ENCODE peak calls at places on chromosomes 16 and 17, in seven cellular contexts. One of them, this sample, is unnamed. For H3K4me1 and H3K9me3, the result is how much of the 10 kb centered on the place peaks cover.

GRCh38 chr17:53193044-53193443 is 629.7 kb upstream of the KIF2B start:
- DNase-seq in A549: no peak
- DNase-seq in transverse colon: no peak
- DNase-seq in sigmoid colon: no peak
- DNase-seq in suprapubic skin: no peak
- DNase-seq in SK-N-SH: no peak
- DNase-seq in K562: no peak
- DNase-seq in this sample: no peak

GRCh38 chr16:48444574-48444973 is 59.4 kb upstream of the SIAH1 start:
- DNase-seq in A549: peak
- DNase-seq in transverse colon: no peak
- DNase-seq in sigmoid colon: peak
- DNase-seq in suprapubic skin: no peak
- DNase-seq in SK-N-SH: no peak
- DNase-seq in K562: no peak
- DNase-seq in this sample: no peak

GRCh38 chr16:65739518-65739917 is 617.7 kb upstream of the CDH11 start:
- DNase-seq in A549: no peak
- DNase-seq in transverse colon: no peak
- DNase-seq in sigmoid colon: no peak
- DNase-seq in suprapubic skin: no peak
- DNase-seq in SK-N-SH: no peak
- DNase-seq in K562: no peak
- DNase-seq in this sample: no peak

GRCh38 chr16:11361751-11362742 is 16.8 kb downstream of the RMI2 start:
- DNase-seq in A549: no peak
- DNase-seq in transverse colon: no peak
- DNase-seq in sigmoid colon: no peak
- DNase-seq in suprapubic skin: no peak
- DNase-seq in SK-N-SH: no peak
- DNase-seq in K562: no peak
- DNase-seq in this sample: no peak

GRCh38 chr17:2517539-2517938 is 5.9 kb upstream of the METTL16 start:
- DNase-seq in A549: no peak
- DNase-seq in transverse colon: no peak
- DNase-seq in sigmoid colon: peak
- DNase-seq in suprapubic skin: peak
- DNase-seq in SK-N-SH: no peak
- DNase-seq in K562: no peak
- DNase-seq in this sample: no peak

GRCh38 chr17:19554393-19554792 is 20.7 kb downstream of the SLC47A1 start:
- DNase-seq in A549: no peak
- DNase-seq in transverse colon: no peak
- DNase-seq in sigmoid colon: no peak
- DNase-seq in suprapubic skin: no peak
- DNase-seq in SK-N-SH: no peak
- DNase-seq in K562: no peak
- DNase-seq in this sample: no peak

GRCh38 chr17:489758-490329 is 137.2 kb upstream of the RPH3AL start:
- DNase-seq in A549: peak
- DNase-seq in transverse colon: peak
- DNase-seq in sigmoid colon: peak
- DNase-seq in suprapubic skin: no peak
- DNase-seq in SK-N-SH: peak
- DNase-seq in K562: no peak
- DNase-seq in this sample: peak

GRCh38 chr17:42842286-42842685 is 2.1 kb upstream of the AOC2 start:
- DNase-seq in A549: no peak
- DNase-seq in transverse colon: no peak
- DNase-seq in sigmoid colon: no peak
- DNase-seq in suprapubic skin: no peak
- DNase-seq in SK-N-SH: no peak
- DNase-seq in K562: no peak
- DNase-seq in this sample: no peak

GRCh38 chr16:24344791-24345190 is 88.7 kb downstream of the CACNG3 start:
- DNase-seq in A549: no peak
- DNase-seq in transverse colon: no peak
- DNase-seq in sigmoid colon: no peak
- DNase-seq in suprapubic skin: no peak
- DNase-seq in SK-N-SH: no peak
- DNase-seq in K562: no peak
- DNase-seq in this sample: no peak

GRCh38 chr17:29241015-29241963 is 5.4 kb upstream of the CRYBA1 start:
- DNase-seq in A549: peak
- DNase-seq in transverse colon: no peak
- DNase-seq in sigmoid colon: no peak
- DNase-seq in suprapubic skin: no peak
- DNase-seq in SK-N-SH: peak
- DNase-seq in K562: no peak
- DNase-seq in this sample: peak

GRCh38 chr16:74748042-74748709 is 26.4 kb downstream of the FA2H start:
- DNase-seq in A549: no peak
- DNase-seq in transverse colon: no peak
- DNase-seq in sigmoid colon: no peak
- DNase-seq in suprapubic skin: no peak
- DNase-seq in SK-N-SH: no peak
- DNase-seq in K562: no peak
- DNase-seq in this sample: no peak

GRCh38 chr17:12983986-12984932 is 33.6 kb downstream of the ELAC2 start:
- DNase-seq in A549: no peak
- DNase-seq in transverse colon: peak
- DNase-seq in sigmoid colon: peak
- DNase-seq in suprapubic skin: no peak
- DNase-seq in SK-N-SH: no peak
- DNase-seq in K562: no peak
- DNase-seq in this sample: no peak

GRCh38 chr17:2853722-2854580 is 57.7 kb downstream of the RAP1GAP2 start:
- DNase-seq in A549: peak
- DNase-seq in transverse colon: peak
- DNase-seq in sigmoid colon: no peak
- DNase-seq in suprapubic skin: peak
- DNase-seq in SK-N-SH: peak
- DNase-seq in K562: no peak
- DNase-seq in this sample: peak

GRCh38 chr17:67241719-67242341 is 3.2 kb downstream of the HELZ start:
- DNase-seq in A549: no peak
- DNase-seq in transverse colon: no peak
- DNase-seq in sigmoid colon: no peak
- DNase-seq in suprapubic skin: no peak
- DNase-seq in SK-N-SH: no peak
- DNase-seq in K562: no peak
- DNase-seq in this sample: no peak

GRCh38 chr17:49994085-49995054 is 654 bp downstream of the DLX3 start:
- DNase-seq in A549: no peak
- DNase-seq in transverse colon: no peak
- DNase-seq in sigmoid colon: no peak
- DNase-seq in suprapubic skin: peak
- DNase-seq in SK-N-SH: peak
- DNase-seq in K562: peak
- DNase-seq in this sample: no peak

GRCh38 chr17:14341866-14342265 is 41.0 kb downstream of the HS3ST3B1 start:
- DNase-seq in A549: no peak
- DNase-seq in transverse colon: no peak
- DNase-seq in sigmoid colon: no peak
- DNase-seq in suprapubic skin: no peak
- DNase-seq in SK-N-SH: no peak
- DNase-seq in K562: no peak
- DNase-seq in this sample: no peak

GRCh38 chr17:12545877-12546513 is 119.7 kb upstream of the MYOCD start:
- DNase-seq in A549: peak
- DNase-seq in transverse colon: peak
- DNase-seq in sigmoid colon: no peak
- DNase-seq in suprapubic skin: no peak
- DNase-seq in SK-N-SH: peak
- DNase-seq in K562: peak
- DNase-seq in this sample: no peak

GRCh38 chr17:6100146-6100545 is 30.0 kb downstream of the WSCD1 start:
- DNase-seq in A549: no peak
- DNase-seq in transverse colon: no peak
- DNase-seq in sigmoid colon: peak
- DNase-seq in suprapubic skin: no peak
- DNase-seq in SK-N-SH: no peak
- DNase-seq in K562: no peak
- DNase-seq in this sample: no peak

GRCh38 chr16:24577167-24577566 is 37.8 kb downstream of the RBBP6 start:
- DNase-seq in A549: no peak
- DNase-seq in transverse colon: no peak
- DNase-seq in sigmoid colon: no peak
- DNase-seq in suprapubic skin: no peak
- DNase-seq in SK-N-SH: no peak
- DNase-seq in K562: no peak
- DNase-seq in this sample: no peak

GRCh38 chr17:58236394-58236793 is 2.0 kb upstream of the LPO start:
- DNase-seq in A549: no peak
- DNase-seq in transverse colon: no peak
- DNase-seq in sigmoid colon: no peak
- DNase-seq in suprapubic skin: no peak
- DNase-seq in SK-N-SH: no peak
- DNase-seq in K562: no peak
- DNase-seq in this sample: no peak

DNA sequence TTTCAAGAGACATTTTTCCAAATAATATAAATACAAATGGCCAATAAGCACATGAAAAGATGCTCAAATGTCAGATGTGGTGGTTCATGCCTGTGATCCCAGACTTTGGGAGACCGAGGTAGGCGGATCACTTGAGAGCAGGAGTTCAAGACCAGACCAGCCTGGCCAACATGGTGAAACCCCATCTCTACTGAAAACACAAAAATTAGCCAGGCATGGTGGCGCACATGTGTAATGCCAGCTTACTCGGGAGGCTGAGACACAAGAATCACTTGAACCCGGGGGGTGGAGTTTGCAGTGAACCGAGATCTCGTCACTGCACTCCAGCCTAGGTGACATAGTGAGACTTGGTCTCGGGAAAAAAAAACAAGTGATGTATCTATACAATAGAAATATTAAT is 2.9 kb upstream of the GALK1 start:
- DNase-seq in A549: no peak
- DNase-seq in transverse colon: no peak
- DNase-seq in sigmoid colon: peak
- DNase-seq in suprapubic skin: peak
- DNase-seq in SK-N-SH: no peak
- DNase-seq in K562: no peak
- DNase-seq in this sample: no peak
- H3K4me1 ChIP-seq in A549: under half
- H3K4me1 ChIP-seq in transverse colon: under half
- H3K4me1 ChIP-seq in sigmoid colon: under half
- H3K4me1 ChIP-seq in suprapubic skin: under half
- H3K4me1 ChIP-seq in SK-N-SH: under half
- H3K4me1 ChIP-seq in K562: under half
- H3K4me1 ChIP-seq in this sample: under half

GRCh38 chr16:51607202-51607756 is 456.2 kb upstream of the SALL1 start:
- DNase-seq in A549: no peak
- DNase-seq in transverse colon: no peak
- DNase-seq in sigmoid colon: no peak
- DNase-seq in suprapubic skin: no peak
- DNase-seq in SK-N-SH: no peak
- DNase-seq in K562: no peak
- DNase-seq in this sample: no peak
- TF ChIP-seq EP300 in A549: no peak
- TF ChIP-seq EP300 in transverse colon: no peak
- TF ChIP-seq EP300 in sigmoid colon: no peak
- TF ChIP-seq EP300 in suprapubic skin: no peak
- TF ChIP-seq EP300 in SK-N-SH: no peak
- TF ChIP-seq EP300 in K562: no peak
- TF ChIP-seq EP300 in this sample: no peak

GRCh38 chr16:3413730-3414379 is 12.8 kb downstream of the ZNF174 start:
- DNase-seq in A549: no peak
- DNase-seq in transverse colon: no peak
- DNase-seq in sigmoid colon: no peak
- DNase-seq in suprapubic skin: no peak
- DNase-seq in SK-N-SH: no peak
- DNase-seq in K562: no peak
- DNase-seq in this sample: peak

GRCh38 chr16:3408561-3409197 is 7.7 kb downstream of the ZNF174 start:
- DNase-seq in A549: no peak
- DNase-seq in transverse colon: no peak
- DNase-seq in sigmoid colon: no peak
- DNase-seq in suprapubic skin: no peak
- DNase-seq in SK-N-SH: no peak
- DNase-seq in K562: no peak
- DNase-seq in this sample: no peak
- H3K9me3 ChIP-seq in A549: half or more
- H3K9me3 ChIP-seq in transverse colon: half or more
- H3K9me3 ChIP-seq in sigmoid colon: half or more
- H3K9me3 ChIP-seq in suprapubic skin: half or more
- H3K9me3 ChIP-seq in SK-N-SH: under half
- H3K9me3 ChIP-seq in K562: under half
- H3K9me3 ChIP-seq in this sample: half or more

GRCh38 chr16:56948234-56948633 is 13.5 kb upstream of the CETP start:
- DNase-seq in A549: no peak
- DNase-seq in transverse colon: no peak
- DNase-seq in sigmoid colon: peak
- DNase-seq in suprapubic skin: no peak
- DNase-seq in SK-N-SH: no peak
- DNase-seq in K562: no peak
- DNase-seq in this sample: no peak

GRCh38 chr16:56944954-56945839 is 13.3 kb downstream of the HERPUD1 start:
- DNase-seq in A549: no peak
- DNase-seq in transverse colon: no peak
- DNase-seq in sigmoid colon: peak
- DNase-seq in suprapubic skin: no peak
- DNase-seq in SK-N-SH: no peak
- DNase-seq in K562: no peak
- DNase-seq in this sample: no peak

GRCh38 chr16:56945847-56946527 is 14.0 kb downstream of the HERPUD1 start:
- DNase-seq in A549: no peak
- DNase-seq in transverse colon: no peak
- DNase-seq in sigmoid colon: peak
- DNase-seq in suprapubic skin: no peak
- DNase-seq in SK-N-SH: no peak
- DNase-seq in K562: no peak
- DNase-seq in this sample: no peak

GRCh38 chr16:56947604-56947995 is 14.2 kb upstream of the CETP start:
- DNase-seq in A549: no peak
- DNase-seq in transverse colon: no peak
- DNase-seq in sigmoid colon: no peak
- DNase-seq in suprapubic skin: no peak
- DNase-seq in SK-N-SH: no peak
- DNase-seq in K562: no peak
- DNase-seq in this sample: no peak

DNA sequence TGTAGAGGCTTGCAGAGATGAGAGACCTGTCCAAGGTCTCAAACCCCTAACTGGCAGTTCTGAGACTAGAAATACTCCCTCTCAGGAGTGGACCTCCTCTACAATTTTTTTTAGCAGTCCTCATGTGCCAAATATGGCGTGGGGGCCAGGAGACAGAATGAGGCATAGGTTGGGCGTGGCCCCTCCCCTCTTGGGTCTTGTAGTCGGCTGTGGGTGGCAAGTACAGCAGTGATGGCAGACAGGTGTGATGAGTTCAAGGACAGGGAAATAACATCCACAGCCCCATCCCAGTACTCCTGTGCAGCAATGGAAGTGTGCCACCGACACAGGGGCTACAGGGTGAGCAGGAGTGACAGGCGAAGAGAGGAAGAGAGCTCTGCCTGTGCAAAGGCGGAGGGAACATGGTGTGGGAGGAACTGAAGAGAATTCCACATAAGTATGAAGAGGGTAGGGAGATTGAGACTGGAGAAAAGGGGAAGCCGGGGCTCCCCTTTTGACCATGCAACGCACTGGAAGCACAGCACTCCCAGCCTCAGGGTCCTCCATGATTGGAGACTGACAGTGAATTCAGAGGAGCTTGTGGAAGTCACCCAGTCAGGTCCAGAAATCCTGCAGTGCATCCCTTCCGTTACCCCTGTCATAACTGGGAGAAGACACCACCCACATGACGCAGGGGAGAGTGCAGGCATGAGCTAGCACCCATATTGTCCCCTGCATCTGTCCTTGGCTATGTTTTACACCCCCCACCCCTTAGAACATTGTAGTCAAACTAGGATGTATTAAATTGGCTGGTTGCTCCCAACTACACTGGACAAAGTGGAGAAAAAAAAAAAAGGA is 14.8 kb upstream of the CETP start:
- DNase-seq in A549: no peak
- DNase-seq in transverse colon: peak
- DNase-seq in sigmoid colon: peak
- DNase-seq in suprapubic skin: no peak
- DNase-seq in SK-N-SH: no peak
- DNase-seq in K562: no peak
- DNase-seq in this sample: no peak
- H3K4me1 ChIP-seq in A549: under half
- H3K4me1 ChIP-seq in transverse colon: under half
- H3K4me1 ChIP-seq in sigmoid colon: under half
- H3K4me1 ChIP-seq in suprapubic skin: under half
- H3K4me1 ChIP-seq in SK-N-SH: under half
- H3K4me1 ChIP-seq in K562: under half
- H3K4me1 ChIP-seq in this sample: under half